ENCODE peak calls at places on chromosome 5, in ten cellular contexts. Z, Y, V, K, N, I, F, M, W and B are unnamed samples. For H3K4me1, the result is how much of the 10 kb centered on the place peaks cover.

GRCh38 chr5:127431977-127432376 is 85.5 kb upstream of the PRRC1 start:
- DNase-seq in Z (no peak), Y (no peak), V (no peak), K (no peak), N (no peak), I (no peak), F (no peak), M (no peak), W (no peak), B (no peak)

GRCh38 chr5:41869739-41870620 is at the start of gene OXCT1:
- DNase-seq in Z (peak), Y (no peak), V (peak), K (peak), N (peak), I (peak), F (peak), M (peak), W (peak), B (peak)

GRCh38 chr5:10199700-10200099 is 50.0 kb downstream of the ATPSCKMT start:
- DNase-seq in Z (no peak), Y (no peak), V (no peak), K (no peak), N (no peak), I (no peak), F (no peak), M (no peak), W (no peak), B (no peak)

GRCh38 chr5:91443028-91443427 is 59.9 kb upstream of the ARRDC3 start:
- DNase-seq in Z (no peak), Y (no peak), V (no peak), K (no peak), N (peak), I (no peak), F (peak), M (no peak), W (no peak), B (no peak)

GRCh38 chr5:6757414-6757969 is 44.3 kb downstream of the TENT4A start:
- DNase-seq in Z (no peak), Y (no peak), V (no peak), K (no peak), N (no peak), I (no peak), F (no peak), M (no peak), W (peak), B (no peak)

GRCh38 chr5:157283434-157283833 is 17.5 kb downstream of the CYFIP2 start:
- DNase-seq in Z (peak), Y (no peak), V (no peak), K (no peak), N (no peak), I (no peak), F (no peak), M (no peak), W (no peak), B (no peak)

GRCh38 chr5:93607367-93608258 is 24.6 kb downstream of the NR2F1 start:
- DNase-seq in Z (peak), Y (no peak), V (no peak), K (no peak), N (peak), I (peak), F (peak), M (no peak), W (no peak), B (peak)

GRCh38 chr5:88502179-88503064 is 233.8 kb upstream of the TMEM161B start:
- DNase-seq in Z (peak), Y (no peak), V (no peak), K (no peak), N (peak), I (no peak), F (no peak), M (no peak), W (no peak), B (peak)

GRCh38 chr5:11595045-11595444 is 309.2 kb downstream of the CTNND2 start:
- DNase-seq in Z (no peak), Y (no peak), V (no peak), K (no peak), N (no peak), I (no peak), F (no peak), M (no peak), W (no peak), B (no peak)

GRCh38 chr5:11384441-11385250 is 519.6 kb downstream of the CTNND2 start:
- DNase-seq in Z (no peak), Y (no peak), V (peak), K (no peak), N (no peak), I (no peak), F (no peak), M (peak), W (no peak), B (no peak)

GRCh38 chr5:169703803-169704202 is 66.7 kb downstream of the DOCK2 start:
- DNase-seq in Z (no peak), Y (no peak), V (no peak), K (no peak), N (no peak), I (no peak), F (no peak), M (no peak), W (no peak), B (no peak)

GRCh38 chr5:179530069-179530998 is 20.0 kb upstream of the RUFY1 start:
- DNase-seq in Z (no peak), Y (no peak), V (peak), K (no peak), N (peak), I (peak), F (no peak), M (peak), W (peak), B (no peak)

GRCh38 chr5:83026507-83026906 is 50.7 kb downstream of the TMEM167A start:
- DNase-seq in Z (no peak), Y (no peak), V (no peak), K (no peak), N (no peak), I (no peak), F (no peak), M (no peak), W (no peak), B (no peak)

GRCh38 chr5:180799194-180799593 is 3.4 kb downstream of the MGAT1 start:
- DNase-seq in Z (no peak), Y (no peak), V (peak), K (no peak), N (no peak), I (no peak), F (no peak), M (peak), W (no peak), B (peak)

GRCh38 chr5:172005708-172006377 is 595 bp downstream of the FBXW11 start:
- DNase-seq in Z (peak), Y (no peak), V (peak), K (no peak), N (no peak), I (peak), F (no peak), M (peak), W (peak), B (no peak)

GRCh38 chr5:40689442-40689841 is 9.7 kb downstream of the PTGER4 start:
- DNase-seq in Z (no peak), Y (no peak), V (peak), K (peak), N (peak), I (peak), F (peak), M (no peak), W (no peak), B (no peak)

GRCh38 chr5:76582252-76583162 is 40.7 kb downstream of the F2RL2 start:
- DNase-seq in Z (peak), Y (no peak), V (no peak), K (no peak), N (no peak), I (no peak), F (peak), M (no peak), W (no peak), B (no peak)

GRCh38 chr5:177473461-177473991 is at the start of gene DBN1:
- DNase-seq in Z (peak), Y (no peak), V (peak), K (no peak), N (no peak), I (no peak), F (no peak), M (peak), W (peak), B (peak)

GRCh38 chr5:116452774-116453368 is 121.8 kb downstream of the SEMA6A start:
- DNase-seq in Z (no peak), Y (no peak), V (no peak), K (no peak), N (no peak), I (no peak), F (no peak), M (no peak), W (no peak), B (no peak)

GRCh38 chr5:19143935-19144334 is 844.1 kb downstream of the CDH18 start:
- DNase-seq in Z (no peak), Y (no peak), V (no peak), K (no peak), N (no peak), I (no peak), F (no peak), M (no peak), W (no peak), B (no peak)

GRCh38 chr5:170269579-170269978 is 28.0 kb downstream of the LCP2 start:
- DNase-seq in Z (no peak), Y (no peak), V (no peak), K (no peak), N (no peak), I (no peak), F (no peak), M (no peak), W (no peak), B (no peak)

GRCh38 chr5:127386557-127386956 is 96.0 kb downstream of the MEGF10 start:
- DNase-seq in Z (no peak), Y (no peak), V (no peak), K (no peak), N (peak), I (no peak), F (peak), M (no peak), W (no peak), B (no peak)

GRCh38 chr5:154366353-154366752 is 79.4 kb upstream of the SAP30L start:
- DNase-seq in Z (no peak), Y (no peak), V (no peak), K (peak), N (peak), I (no peak), F (peak), M (no peak), W (no peak), B (no peak)

GRCh38 chr5:172407241-172407691 is 47.1 kb downstream of the SH3PXD2B start:
- DNase-seq in Z (no peak), Y (no peak), V (no peak), K (no peak), N (peak), I (no peak), F (peak), M (peak), W (no peak), B (no peak)

GRCh38 chr5:127012933-127013332 is 17.4 kb downstream of the MARCHF3 start:
- DNase-seq in Z (no peak), Y (no peak), V (no peak), K (no peak), N (peak), I (no peak), F (peak), M (no peak), W (no peak), B (no peak)

GRCh38 chr5:109740329-109740728 is 50.6 kb downstream of the MAN2A1 start:
- DNase-seq in Z (no peak), Y (no peak), V (peak), K (no peak), N (no peak), I (no peak), F (peak), M (no peak), W (no peak), B (no peak)

GRCh38 chr5:51960617-51961115 is 577.4 kb downstream of the ISL1 start:
- DNase-seq in Z (peak), Y (no peak), V (no peak), K (peak), N (peak), I (no peak), F (no peak), M (no peak), W (no peak), B (peak)

GRCh38 chr5:173729079-173729765 is 112.8 kb upstream of the BOD1 start:
- DNase-seq in Z (no peak), Y (no peak), V (no peak), K (no peak), N (no peak), I (no peak), F (no peak), M (no peak), W (no peak), B (no peak)

GRCh38 chr5:168165221-168165965 is 126.1 kb upstream of the WWC1 start:
- DNase-seq in Z (no peak), Y (no peak), V (peak), K (no peak), N (no peak), I (no peak), F (no peak), M (no peak), W (no peak), B (no peak)

GRCh38 chr5:107365355-107366109 is 305.2 kb downstream of the EFNA5 start:
- DNase-seq in Z (peak), Y (no peak), V (no peak), K (no peak), N (no peak), I (no peak), F (no peak), M (no peak), W (no peak), B (no peak)

GRCh38 chr5:75348241-75348640 is 11.2 kb downstream of the HMGCR start:
- DNase-seq in Z (no peak), Y (no peak), V (no peak), K (no peak), N (no peak), I (no peak), F (peak), M (no peak), W (no peak), B (no peak)

GRCh38 chr5:150180241-150181027 is 9.4 kb upstream of the SLC6A7 start:
- DNase-seq in Z (no peak), Y (peak), V (peak), K (no peak), N (peak), I (peak), F (peak), M (no peak), W (peak), B (no peak)

GRCh38 chr5:134551891-134552290 is 26.4 kb downstream of the JADE2 start:
- DNase-seq in Z (no peak), Y (no peak), V (no peak), K (no peak), N (no peak), I (no peak), F (peak), M (no peak), W (no peak), B (no peak)
- H3K4me1 ChIP-seq in Z (half or more), Y (half or more), V (half or more), K (under half), N (half or more), I (half or more), F (half or more), M (under half), W (half or more), B (under half)

GRCh38 chr5:151222769-151223446 is 984 bp downstream of the CCDC69 start:
- DNase-seq in Z (peak), Y (no peak), V (peak), K (no peak), N (no peak), I (peak), F (no peak), M (peak), W (peak), B (no peak)
- H3K4me1 ChIP-seq in Z (half or more), Y (under half), V (under half), K (under half), N (under half), I (under half), F (under half), M (under half), W (under half), B (under half)

DNA sequence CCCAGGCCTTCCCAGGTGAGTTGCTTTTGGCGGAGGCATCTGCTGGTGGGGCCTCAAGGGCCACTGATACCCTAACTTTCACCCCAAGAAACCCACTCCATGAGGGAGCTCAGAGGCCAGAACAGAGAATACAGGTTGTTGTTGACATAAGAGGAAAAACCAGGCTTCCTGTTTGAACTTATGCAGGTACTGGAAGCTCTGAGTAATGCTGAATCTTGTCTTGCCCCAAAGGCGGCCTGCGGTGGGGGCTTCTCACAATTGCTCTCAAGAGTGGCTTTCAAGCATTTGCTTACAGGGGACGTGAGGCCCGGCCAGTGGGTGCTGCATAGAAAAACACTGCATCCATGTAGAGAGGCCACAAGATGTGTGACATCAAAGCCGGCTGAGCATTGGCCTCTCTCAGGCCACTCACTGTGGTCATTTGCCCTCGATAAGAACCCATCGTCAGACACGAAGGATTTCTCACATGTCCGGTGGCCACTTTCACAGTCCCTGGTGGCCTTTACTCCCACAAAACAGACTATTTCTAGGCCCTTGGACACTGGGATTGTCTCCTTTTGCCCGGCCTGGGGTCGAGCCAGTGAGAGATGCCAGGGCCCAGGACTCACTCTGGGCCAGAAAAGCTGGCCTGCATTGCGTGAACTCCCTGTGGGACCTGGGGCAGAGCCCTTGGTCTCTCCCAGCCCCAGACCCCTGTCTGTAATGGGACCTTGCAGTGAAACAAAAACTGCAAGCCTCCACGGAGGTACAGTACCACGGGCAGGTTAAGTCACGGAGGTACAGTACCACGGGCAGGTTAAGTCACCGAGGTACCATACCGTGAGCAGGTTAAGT is 34.5 kb upstream of the TCF7 start:
- DNase-seq in Z (no peak), Y (no peak), V (no peak), K (no peak), N (no peak), I (no peak), F (no peak), M (no peak), W (no peak), B (no peak)
- H3K4me1 ChIP-seq in Z (under half), Y (under half), V (under half), K (under half), N (under half), I (under half), F (under half), M (under half), W (under half), B (under half)

GRCh38 chr5:142831019-142831403 is 60.8 kb downstream of the ARHGAP26 start:
- DNase-seq in Z (no peak), Y (no peak), V (no peak), K (no peak), N (no peak), I (no peak), F (no peak), M (no peak), W (no peak), B (no peak)

GRCh38 chr5:142830241-142831018 is 60.3 kb downstream of the ARHGAP26 start:
- DNase-seq in Z (no peak), Y (no peak), V (no peak), K (no peak), N (peak), I (no peak), F (peak), M (no peak), W (no peak), B (no peak)

GRCh38 chr5:142834504-142834903 is 64.3 kb downstream of the ARHGAP26 start:
- DNase-seq in Z (no peak), Y (no peak), V (no peak), K (no peak), N (no peak), I (no peak), F (no peak), M (no peak), W (no peak), B (no peak)

GRCh38 chr5:142833517-142834446 is 63.6 kb downstream of the ARHGAP26 start:
- DNase-seq in Z (no peak), Y (no peak), V (no peak), K (no peak), N (no peak), I (no peak), F (no peak), M (no peak), W (no peak), B (no peak)

GRCh38 chr5:142832263-142832662 is 62.1 kb downstream of the ARHGAP26 start:
- DNase-seq in Z (no peak), Y (no peak), V (no peak), K (no peak), N (no peak), I (no peak), F (no peak), M (no peak), W (no peak), B (no peak)
- H3K4me1 ChIP-seq in Z (under half), Y (under half), V (under half), K (half or more), N (under half), I (under half), F (under half), M (under half), W (under half), B (under half)

DNA sequence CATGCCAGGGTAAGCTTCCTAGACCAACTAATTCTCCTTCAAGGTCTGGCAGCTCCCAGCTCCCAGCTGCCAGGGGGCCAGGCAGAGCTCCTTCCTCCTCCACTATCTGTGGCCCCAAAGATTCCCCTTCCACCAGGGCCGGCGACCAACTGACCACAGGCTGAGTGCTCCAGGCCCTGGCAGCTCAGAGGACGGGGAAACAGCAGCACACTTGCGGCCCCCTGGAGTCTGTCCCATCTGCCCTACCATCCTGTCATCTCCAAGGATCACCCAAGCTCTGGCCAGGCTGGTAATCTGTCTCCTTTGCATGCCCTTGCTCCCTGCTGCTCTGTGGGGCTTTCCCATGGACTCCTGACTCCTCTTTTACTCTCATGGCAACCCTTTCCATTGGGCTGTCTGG is 31.2 kb upstream of the BASP1 start:
- DNase-seq in Z (no peak), Y (no peak), V (no peak), K (no peak), N (no peak), I (no peak), F (peak), M (no peak), W (no peak), B (no peak)
- H3K4me1 ChIP-seq in Z (under half), Y (under half), V (under half), K (under half), N (half or more), I (under half), F (under half), M (under half), W (under half), B (under half)

DNA sequence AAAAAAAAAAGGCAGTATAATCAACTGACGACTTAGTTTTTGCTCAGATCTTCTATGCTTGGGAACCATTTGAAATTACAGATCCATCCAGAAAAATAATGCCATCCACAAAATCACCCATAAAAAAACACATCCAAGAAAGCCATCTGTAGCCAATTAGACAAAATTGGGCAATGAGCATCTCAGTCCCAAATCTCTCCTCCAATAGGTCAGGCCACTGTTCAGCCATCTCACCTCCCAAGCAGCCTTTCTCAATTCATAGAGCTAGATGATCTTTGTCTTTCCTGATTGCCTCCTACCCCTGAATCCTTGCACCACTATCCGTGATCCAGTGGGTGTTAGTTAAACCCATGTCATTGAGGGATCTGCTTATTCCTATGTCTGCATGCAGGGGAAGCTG is 139.6 kb downstream of the SCAMP1 start:
- DNase-seq in Z (no peak), Y (no peak), V (no peak), K (no peak), N (no peak), I (no peak), F (no peak), M (no peak), W (no peak), B (no peak)
- H3K4me1 ChIP-seq in Z (half or more), Y (under half), V (under half), K (under half), N (under half), I (under half), F (under half), M (under half), W (under half), B (under half)

GRCh38 chr5:95823241-95823737 is 763 bp upstream of the GLRX start:
- DNase-seq in Z (peak), Y (no peak), V (no peak), K (no peak), N (no peak), I (no peak), F (no peak), M (no peak), W (no peak), B (no peak)
- H3K4me1 ChIP-seq in Z (half or more), Y (under half), V (under half), K (under half), N (under half), I (under half), F (under half), M (under half), W (under half), B (under half)